ENCODE peak calls at places on chromosome 11, in five cellular contexts. One of them, this sample, is unnamed.

GRCh38 chr11:27209562-27210005 is 153.4 kb downstream of the CCDC34 start:
- DNase-seq in activated T-cell treated with anti-CD3 and anti-CD28 coated beads, Interleukin-2, amount 50 U/mL, for 1 hour: no peak
- DNase-seq in IMR-90: peak
- DNase-seq in brain microvascular endothelial cell: peak
- DNase-seq in RCC 7860: peak
- DNase-seq in this sample: peak

GRCh38 chr11:62459080-62459479 is 40.2 kb downstream of the SCGB1A1 start:
- DNase-seq in RCC 7860: no peak
- DNase-seq in IMR-90: peak
- DNase-seq in brain microvascular endothelial cell: no peak
- DNase-seq in activated T-cell treated with anti-CD3 and anti-CD28 coated beads, Interleukin-2, amount 50 U/mL, for 1 hour: no peak
- DNase-seq in this sample: no peak

GRCh38 chr11:69799582-69799981 is 19.6 kb downstream of the FGF3 start:
- DNase-seq in activated T-cell treated with anti-CD3 and anti-CD28 coated beads, Interleukin-2, amount 50 U/mL, for 1 hour: no peak
- DNase-seq in IMR-90: peak
- DNase-seq in RCC 7860: no peak
- DNase-seq in brain microvascular endothelial cell: peak
- DNase-seq in this sample: peak

GRCh38 chr11:128488471-128488870 is 98.9 kb downstream of the ETS1 start:
- DNase-seq in IMR-90: peak
- DNase-seq in brain microvascular endothelial cell: peak
- DNase-seq in RCC 7860: peak
- DNase-seq in activated T-cell treated with anti-CD3 and anti-CD28 coated beads, Interleukin-2, amount 50 U/mL, for 1 hour: no peak
- DNase-seq in this sample: no peak

GRCh38 chr11:57777969-57778317 is 16.3 kb downstream of the CTNND1 start:
- DNase-seq in brain microvascular endothelial cell: peak
- DNase-seq in activated T-cell treated with anti-CD3 and anti-CD28 coated beads, Interleukin-2, amount 50 U/mL, for 1 hour: no peak
- DNase-seq in IMR-90: no peak
- DNase-seq in RCC 7860: no peak
- DNase-seq in this sample: peak

GRCh38 chr11:115181480-115181879 is 322.7 kb downstream of the CADM1 start:
- DNase-seq in IMR-90: no peak
- DNase-seq in brain microvascular endothelial cell: no peak
- DNase-seq in RCC 7860: no peak
- DNase-seq in activated T-cell treated with anti-CD3 and anti-CD28 coated beads, Interleukin-2, amount 50 U/mL, for 1 hour: no peak
- DNase-seq in this sample: no peak

GRCh38 chr11:45576461-45577215 is 88.8 kb downstream of the CHST1 start:
- DNase-seq in IMR-90: no peak
- DNase-seq in RCC 7860: no peak
- DNase-seq in activated T-cell treated with anti-CD3 and anti-CD28 coated beads, Interleukin-2, amount 50 U/mL, for 1 hour: no peak
- DNase-seq in brain microvascular endothelial cell: no peak
- DNase-seq in this sample: no peak

GRCh38 chr11:126839496-126839895 is 161.1 kb downstream of the KIRREL3 start:
- DNase-seq in brain microvascular endothelial cell: no peak
- DNase-seq in RCC 7860: no peak
- DNase-seq in IMR-90: no peak
- DNase-seq in activated T-cell treated with anti-CD3 and anti-CD28 coated beads, Interleukin-2, amount 50 U/mL, for 1 hour: no peak
- DNase-seq in this sample: no peak

GRCh38 chr11:75462117-75462653 is 29.2 kb upstream of the KLHL35 start:
- DNase-seq in RCC 7860: no peak
- DNase-seq in brain microvascular endothelial cell: no peak
- DNase-seq in IMR-90: no peak
- DNase-seq in activated T-cell treated with anti-CD3 and anti-CD28 coated beads, Interleukin-2, amount 50 U/mL, for 1 hour: no peak
- DNase-seq in this sample: no peak

GRCh38 chr11:7270233-7270760 is 18.6 kb downstream of the SYT9 start:
- DNase-seq in brain microvascular endothelial cell: no peak
- DNase-seq in IMR-90: no peak
- DNase-seq in activated T-cell treated with anti-CD3 and anti-CD28 coated beads, Interleukin-2, amount 50 U/mL, for 1 hour: no peak
- DNase-seq in RCC 7860: no peak
- DNase-seq in this sample: no peak

GRCh38 chr11:44681698-44682097 is 45.1 kb upstream of the TSPAN18 start:
- DNase-seq in RCC 7860: no peak
- DNase-seq in brain microvascular endothelial cell: peak
- DNase-seq in activated T-cell treated with anti-CD3 and anti-CD28 coated beads, Interleukin-2, amount 50 U/mL, for 1 hour: no peak
- DNase-seq in IMR-90: peak
- DNase-seq in this sample: peak

GRCh38 chr11:71252434-71252781 is at the start of gene SHANK2:
- DNase-seq in RCC 7860: no peak
- DNase-seq in brain microvascular endothelial cell: no peak
- DNase-seq in activated T-cell treated with anti-CD3 and anti-CD28 coated beads, Interleukin-2, amount 50 U/mL, for 1 hour: no peak
- DNase-seq in IMR-90: no peak
- DNase-seq in this sample: no peak

GRCh38 chr11:130849215-130849568 is 67.1 kb downstream of the SNX19 start:
- DNase-seq in activated T-cell treated with anti-CD3 and anti-CD28 coated beads, Interleukin-2, amount 50 U/mL, for 1 hour: no peak
- DNase-seq in RCC 7860: peak
- DNase-seq in brain microvascular endothelial cell: no peak
- DNase-seq in IMR-90: peak
- DNase-seq in this sample: no peak

GRCh38 chr11:46112961-46113617 is 8.2 kb downstream of the PHF21A start:
- DNase-seq in brain microvascular endothelial cell: peak
- DNase-seq in activated T-cell treated with anti-CD3 and anti-CD28 coated beads, Interleukin-2, amount 50 U/mL, for 1 hour: no peak
- DNase-seq in RCC 7860: peak
- DNase-seq in IMR-90: peak
- DNase-seq in this sample: peak

GRCh38 chr11:46963848-46964247 is 27.3 kb downstream of the CSTPP1 start:
- DNase-seq in IMR-90: no peak
- DNase-seq in brain microvascular endothelial cell: no peak
- DNase-seq in activated T-cell treated with anti-CD3 and anti-CD28 coated beads, Interleukin-2, amount 50 U/mL, for 1 hour: no peak
- DNase-seq in RCC 7860: no peak
- DNase-seq in this sample: no peak

GRCh38 chr11:119520400-119520799 is 97.4 kb upstream of the THY1 start:
- DNase-seq in brain microvascular endothelial cell: no peak
- DNase-seq in IMR-90: no peak
- DNase-seq in RCC 7860: no peak
- DNase-seq in activated T-cell treated with anti-CD3 and anti-CD28 coated beads, Interleukin-2, amount 50 U/mL, for 1 hour: no peak
- DNase-seq in this sample: no peak

GRCh38 chr11:120467627-120468026 is 43.9 kb upstream of the GRIK4 start:
- DNase-seq in IMR-90: peak
- DNase-seq in RCC 7860: peak
- DNase-seq in activated T-cell treated with anti-CD3 and anti-CD28 coated beads, Interleukin-2, amount 50 U/mL, for 1 hour: no peak
- DNase-seq in brain microvascular endothelial cell: peak
- DNase-seq in this sample: no peak

GRCh38 chr11:90849278-90849677 is 626.4 kb upstream of the CHORDC1 start:
- DNase-seq in RCC 7860: no peak
- DNase-seq in activated T-cell treated with anti-CD3 and anti-CD28 coated beads, Interleukin-2, amount 50 U/mL, for 1 hour: no peak
- DNase-seq in brain microvascular endothelial cell: no peak
- DNase-seq in IMR-90: no peak
- DNase-seq in this sample: no peak

GRCh38 chr11:118074785-118075184 is 2.1 kb upstream of the TMPRSS4 start:
- DNase-seq in RCC 7860: no peak
- DNase-seq in IMR-90: no peak
- DNase-seq in activated T-cell treated with anti-CD3 and anti-CD28 coated beads, Interleukin-2, amount 50 U/mL, for 1 hour: no peak
- DNase-seq in brain microvascular endothelial cell: no peak
- DNase-seq in this sample: no peak

GRCh38 chr11:86999859-87000753 is 37.6 kb upstream of the TMEM135 start:
- DNase-seq in RCC 7860: no peak
- DNase-seq in activated T-cell treated with anti-CD3 and anti-CD28 coated beads, Interleukin-2, amount 50 U/mL, for 1 hour: no peak
- DNase-seq in IMR-90: peak
- DNase-seq in brain microvascular endothelial cell: peak
- DNase-seq in this sample: peak

GRCh38 chr11:116166788-116167465 is 605.9 kb downstream of the BUD13 start:
- DNase-seq in activated T-cell treated with anti-CD3 and anti-CD28 coated beads, Interleukin-2, amount 50 U/mL, for 1 hour: no peak
- DNase-seq in IMR-90: no peak
- DNase-seq in brain microvascular endothelial cell: no peak
- DNase-seq in RCC 7860: no peak
- DNase-seq in this sample: no peak

GRCh38 chr11:64844330-64845124 is at the start of gene CDC42BPG:
- DNase-seq in RCC 7860: no peak
- DNase-seq in activated T-cell treated with anti-CD3 and anti-CD28 coated beads, Interleukin-2, amount 50 U/mL, for 1 hour: peak
- DNase-seq in IMR-90: peak
- DNase-seq in brain microvascular endothelial cell: peak
- DNase-seq in this sample: peak

GRCh38 chr11:19573666-19574065 is 139.0 kb upstream of the NAV2 start:
- DNase-seq in IMR-90: no peak
- DNase-seq in brain microvascular endothelial cell: no peak
- DNase-seq in activated T-cell treated with anti-CD3 and anti-CD28 coated beads, Interleukin-2, amount 50 U/mL, for 1 hour: no peak
- DNase-seq in RCC 7860: no peak
- DNase-seq in this sample: no peak

GRCh38 chr11:43868852-43869567 is 11.6 kb upstream of the ALKBH3 start:
- DNase-seq in brain microvascular endothelial cell: peak
- DNase-seq in activated T-cell treated with anti-CD3 and anti-CD28 coated beads, Interleukin-2, amount 50 U/mL, for 1 hour: no peak
- DNase-seq in IMR-90: peak
- DNase-seq in RCC 7860: peak
- DNase-seq in this sample: peak

GRCh38 chr11:27653990-27654758 is 46.1 kb downstream of the BDNF start:
- DNase-seq in activated T-cell treated with anti-CD3 and anti-CD28 coated beads, Interleukin-2, amount 50 U/mL, for 1 hour: no peak
- DNase-seq in IMR-90: no peak
- DNase-seq in brain microvascular endothelial cell: no peak
- DNase-seq in RCC 7860: no peak
- DNase-seq in this sample: no peak

GRCh38 chr11:35714882-35715612 is 52.5 kb downstream of the TRIM44 start:
- DNase-seq in IMR-90: peak
- DNase-seq in activated T-cell treated with anti-CD3 and anti-CD28 coated beads, Interleukin-2, amount 50 U/mL, for 1 hour: no peak
- DNase-seq in RCC 7860: peak
- DNase-seq in brain microvascular endothelial cell: peak
- DNase-seq in this sample: no peak

GRCh38 chr11:111586305-111586915 is 15.8 kb upstream of the SIK2 start:
- DNase-seq in RCC 7860: peak
- DNase-seq in activated T-cell treated with anti-CD3 and anti-CD28 coated beads, Interleukin-2, amount 50 U/mL, for 1 hour: no peak
- DNase-seq in brain microvascular endothelial cell: peak
- DNase-seq in IMR-90: peak
- DNase-seq in this sample: peak

GRCh38 chr11:124882339-124883071 is 15.2 kb downstream of the ROBO4 start:
- DNase-seq in brain microvascular endothelial cell: peak
- DNase-seq in IMR-90: no peak
- DNase-seq in RCC 7860: no peak
- DNase-seq in activated T-cell treated with anti-CD3 and anti-CD28 coated beads, Interleukin-2, amount 50 U/mL, for 1 hour: no peak
- DNase-seq in this sample: peak

GRCh38 chr11:130979386-130979972 is 63.2 kb upstream of the SNX19 start:
- DNase-seq in RCC 7860: no peak
- DNase-seq in brain microvascular endothelial cell: peak
- DNase-seq in activated T-cell treated with anti-CD3 and anti-CD28 coated beads, Interleukin-2, amount 50 U/mL, for 1 hour: no peak
- DNase-seq in IMR-90: peak
- DNase-seq in this sample: peak

GRCh38 chr11:86068138-86068861 is 584 bp downstream of the PICALM start:
- DNase-seq in activated T-cell treated with anti-CD3 and anti-CD28 coated beads, Interleukin-2, amount 50 U/mL, for 1 hour: peak
- DNase-seq in brain microvascular endothelial cell: no peak
- DNase-seq in IMR-90: no peak
- DNase-seq in RCC 7860: no peak
- DNase-seq in this sample: peak

GRCh38 chr11:6402061-6402470 is 11.8 kb downstream of the SMPD1 start:
- DNase-seq in IMR-90: no peak
- DNase-seq in brain microvascular endothelial cell: no peak
- DNase-seq in activated T-cell treated with anti-CD3 and anti-CD28 coated beads, Interleukin-2, amount 50 U/mL, for 1 hour: no peak
- DNase-seq in RCC 7860: no peak
- DNase-seq in this sample: no peak

GRCh38 chr11:108958446-108959123 is 293.7 kb downstream of the DDX10 start:
- DNase-seq in activated T-cell treated with anti-CD3 and anti-CD28 coated beads, Interleukin-2, amount 50 U/mL, for 1 hour: no peak
- DNase-seq in RCC 7860: peak
- DNase-seq in IMR-90: peak
- DNase-seq in brain microvascular endothelial cell: peak
- DNase-seq in this sample: peak

GRCh38 chr11:93963072-93963471 is 58.1 kb upstream of the HEPHL1 start:
- DNase-seq in brain microvascular endothelial cell: no peak
- DNase-seq in RCC 7860: no peak
- DNase-seq in activated T-cell treated with anti-CD3 and anti-CD28 coated beads, Interleukin-2, amount 50 U/mL, for 1 hour: no peak
- DNase-seq in IMR-90: no peak
- DNase-seq in this sample: no peak